ENCODE peak calls at places on chromosomes 2 and 18, in eight cellular contexts. One of them, this sample, is unnamed. For H3K4me1, the result is how much of the 10 kb centered on the place peaks cover.

GRCh38 chr2:17479875-17480274 is 38.4 kb downstream of the RAD51AP2 start:
- DNase-seq in kidney: no peak
- DNase-seq in lower lobe of right lung: no peak
- DNase-seq in aorta: no peak
- DNase-seq in transverse colon: no peak
- DNase-seq in ovary: no peak
- DNase-seq in GM23248: peak
- DNase-seq in left ventricle myocardium inferior: no peak
- DNase-seq in this sample: no peak

GRCh38 chr2:216620806-216621205 is 12.4 kb upstream of the IGFBP2 start:
- DNase-seq in GM23248: peak
- DNase-seq in left ventricle myocardium inferior: no peak
- DNase-seq in kidney: no peak
- DNase-seq in aorta: no peak
- DNase-seq in ovary: peak
- DNase-seq in lower lobe of right lung: no peak
- DNase-seq in transverse colon: no peak
- DNase-seq in this sample: no peak

GRCh38 chr2:73779472-73780241 is at the start of gene DUSP11:
- DNase-seq in lower lobe of right lung: peak
- DNase-seq in kidney: peak
- DNase-seq in transverse colon: peak
- DNase-seq in GM23248: peak
- DNase-seq in left ventricle myocardium inferior: peak
- DNase-seq in ovary: peak
- DNase-seq in aorta: peak
- DNase-seq in this sample: peak

GRCh38 chr2:15753811-15754702 is 162.4 kb downstream of the DDX1 start:
- DNase-seq in lower lobe of right lung: no peak
- DNase-seq in ovary: no peak
- DNase-seq in left ventricle myocardium inferior: no peak
- DNase-seq in transverse colon: no peak
- DNase-seq in GM23248: no peak
- DNase-seq in kidney: no peak
- DNase-seq in aorta: no peak
- DNase-seq in this sample: no peak

GRCh38 chr2:15561574-15562344 is 625 bp upstream of the NBAS start:
- DNase-seq in transverse colon: peak
- DNase-seq in kidney: no peak
- DNase-seq in left ventricle myocardium inferior: no peak
- DNase-seq in GM23248: peak
- DNase-seq in aorta: no peak
- DNase-seq in lower lobe of right lung: no peak
- DNase-seq in ovary: peak
- DNase-seq in this sample: peak

GRCh38 chr2:240917009-240917683 is 11.0 kb downstream of the CROCC2 start:
- DNase-seq in ovary: peak
- DNase-seq in transverse colon: peak
- DNase-seq in lower lobe of right lung: peak
- DNase-seq in left ventricle myocardium inferior: peak
- DNase-seq in GM23248: no peak
- DNase-seq in aorta: peak
- DNase-seq in kidney: peak
- DNase-seq in this sample: peak

GRCh38 chr18:7856733-7857132 is 289.6 kb downstream of the PTPRM start:
- DNase-seq in kidney: no peak
- DNase-seq in lower lobe of right lung: no peak
- DNase-seq in aorta: no peak
- DNase-seq in ovary: no peak
- DNase-seq in left ventricle myocardium inferior: no peak
- DNase-seq in transverse colon: no peak
- DNase-seq in GM23248: peak
- DNase-seq in this sample: no peak

GRCh38 chr2:54191361-54192130 is 64.5 kb downstream of the TSPYL6 start:
- DNase-seq in transverse colon: no peak
- DNase-seq in kidney: no peak
- DNase-seq in GM23248: peak
- DNase-seq in ovary: no peak
- DNase-seq in lower lobe of right lung: no peak
- DNase-seq in left ventricle myocardium inferior: no peak
- DNase-seq in aorta: no peak
- DNase-seq in this sample: no peak

GRCh38 chr2:223914349-223914748 is 30.8 kb downstream of the WDFY1 start:
- DNase-seq in left ventricle myocardium inferior: no peak
- DNase-seq in lower lobe of right lung: no peak
- DNase-seq in aorta: no peak
- DNase-seq in ovary: no peak
- DNase-seq in transverse colon: no peak
- DNase-seq in GM23248: no peak
- DNase-seq in kidney: no peak
- DNase-seq in this sample: no peak

GRCh38 chr18:22737054-22737453 is 196.1 kb upstream of the RBBP8 start:
- DNase-seq in transverse colon: no peak
- DNase-seq in ovary: no peak
- DNase-seq in left ventricle myocardium inferior: no peak
- DNase-seq in aorta: no peak
- DNase-seq in kidney: no peak
- DNase-seq in lower lobe of right lung: no peak
- DNase-seq in GM23248: no peak
- DNase-seq in this sample: no peak

GRCh38 chr2:160647967-160648685 is 154.5 kb upstream of the RBMS1 start:
- DNase-seq in GM23248: no peak
- DNase-seq in kidney: peak
- DNase-seq in aorta: peak
- DNase-seq in ovary: no peak
- DNase-seq in transverse colon: no peak
- DNase-seq in lower lobe of right lung: peak
- DNase-seq in left ventricle myocardium inferior: no peak
- DNase-seq in this sample: no peak

GRCh38 chr2:161160226-161161073 is at the start of gene TANK:
- DNase-seq in GM23248: peak
- DNase-seq in kidney: peak
- DNase-seq in transverse colon: peak
- DNase-seq in ovary: peak
- DNase-seq in left ventricle myocardium inferior: peak
- DNase-seq in lower lobe of right lung: peak
- DNase-seq in aorta: peak
- DNase-seq in this sample: peak

GRCh38 chr2:8487461-8487932 is 194.4 kb upstream of the ID2 start:
- DNase-seq in transverse colon: no peak
- DNase-seq in aorta: no peak
- DNase-seq in GM23248: no peak
- DNase-seq in left ventricle myocardium inferior: no peak
- DNase-seq in lower lobe of right lung: no peak
- DNase-seq in ovary: no peak
- DNase-seq in kidney: no peak
- DNase-seq in this sample: no peak

GRCh38 chr2:68790600-68790999 is 56.0 kb downstream of the ARHGAP25 start:
- DNase-seq in ovary: no peak
- DNase-seq in left ventricle myocardium inferior: no peak
- DNase-seq in kidney: no peak
- DNase-seq in aorta: no peak
- DNase-seq in transverse colon: no peak
- DNase-seq in lower lobe of right lung: no peak
- DNase-seq in GM23248: no peak
- DNase-seq in this sample: no peak

GRCh38 chr2:123636232-123636631 is 388.9 kb upstream of the CNTNAP5 start:
- DNase-seq in lower lobe of right lung: no peak
- DNase-seq in transverse colon: no peak
- DNase-seq in aorta: no peak
- DNase-seq in ovary: no peak
- DNase-seq in GM23248: no peak
- DNase-seq in left ventricle myocardium inferior: no peak
- DNase-seq in kidney: no peak
- DNase-seq in this sample: no peak

GRCh38 chr2:159349674-159350299 is 63.3 kb upstream of the WDSUB1 start:
- DNase-seq in GM23248: peak
- DNase-seq in left ventricle myocardium inferior: no peak
- DNase-seq in lower lobe of right lung: no peak
- DNase-seq in ovary: no peak
- DNase-seq in transverse colon: no peak
- DNase-seq in aorta: no peak
- DNase-seq in kidney: no peak
- DNase-seq in this sample: no peak

GRCh38 chr2:240374085-240374907 is 61.2 kb upstream of the GPC1 start:
- DNase-seq in left ventricle myocardium inferior: peak
- DNase-seq in lower lobe of right lung: peak
- DNase-seq in transverse colon: peak
- DNase-seq in GM23248: peak
- DNase-seq in aorta: peak
- DNase-seq in ovary: peak
- DNase-seq in kidney: peak
- DNase-seq in this sample: peak

GRCh38 chr2:73082523-73083410 is 11.3 kb upstream of the SFXN5 start:
- DNase-seq in ovary: no peak
- DNase-seq in GM23248: no peak
- DNase-seq in transverse colon: no peak
- DNase-seq in aorta: peak
- DNase-seq in left ventricle myocardium inferior: no peak
- DNase-seq in lower lobe of right lung: no peak
- DNase-seq in kidney: peak
- DNase-seq in this sample: no peak

GRCh38 chr2:150885236-150885635 is 376.4 kb downstream of the RBM43 start:
- DNase-seq in aorta: no peak
- DNase-seq in GM23248: peak
- DNase-seq in left ventricle myocardium inferior: no peak
- DNase-seq in kidney: no peak
- DNase-seq in transverse colon: no peak
- DNase-seq in ovary: no peak
- DNase-seq in lower lobe of right lung: no peak
- DNase-seq in this sample: no peak

GRCh38 chr2:12587729-12588522 is 128.8 kb upstream of the TRIB2 start:
- DNase-seq in lower lobe of right lung: no peak
- DNase-seq in ovary: peak
- DNase-seq in transverse colon: peak
- DNase-seq in kidney: no peak
- DNase-seq in aorta: no peak
- DNase-seq in left ventricle myocardium inferior: no peak
- DNase-seq in GM23248: peak
- DNase-seq in this sample: peak

GRCh38 chr18:28576941-28577340 is 400.0 kb upstream of the CDH2 start:
- DNase-seq in ovary: no peak
- DNase-seq in GM23248: peak
- DNase-seq in left ventricle myocardium inferior: no peak
- DNase-seq in transverse colon: no peak
- DNase-seq in aorta: no peak
- DNase-seq in kidney: no peak
- DNase-seq in lower lobe of right lung: no peak
- DNase-seq in this sample: no peak

DNA sequence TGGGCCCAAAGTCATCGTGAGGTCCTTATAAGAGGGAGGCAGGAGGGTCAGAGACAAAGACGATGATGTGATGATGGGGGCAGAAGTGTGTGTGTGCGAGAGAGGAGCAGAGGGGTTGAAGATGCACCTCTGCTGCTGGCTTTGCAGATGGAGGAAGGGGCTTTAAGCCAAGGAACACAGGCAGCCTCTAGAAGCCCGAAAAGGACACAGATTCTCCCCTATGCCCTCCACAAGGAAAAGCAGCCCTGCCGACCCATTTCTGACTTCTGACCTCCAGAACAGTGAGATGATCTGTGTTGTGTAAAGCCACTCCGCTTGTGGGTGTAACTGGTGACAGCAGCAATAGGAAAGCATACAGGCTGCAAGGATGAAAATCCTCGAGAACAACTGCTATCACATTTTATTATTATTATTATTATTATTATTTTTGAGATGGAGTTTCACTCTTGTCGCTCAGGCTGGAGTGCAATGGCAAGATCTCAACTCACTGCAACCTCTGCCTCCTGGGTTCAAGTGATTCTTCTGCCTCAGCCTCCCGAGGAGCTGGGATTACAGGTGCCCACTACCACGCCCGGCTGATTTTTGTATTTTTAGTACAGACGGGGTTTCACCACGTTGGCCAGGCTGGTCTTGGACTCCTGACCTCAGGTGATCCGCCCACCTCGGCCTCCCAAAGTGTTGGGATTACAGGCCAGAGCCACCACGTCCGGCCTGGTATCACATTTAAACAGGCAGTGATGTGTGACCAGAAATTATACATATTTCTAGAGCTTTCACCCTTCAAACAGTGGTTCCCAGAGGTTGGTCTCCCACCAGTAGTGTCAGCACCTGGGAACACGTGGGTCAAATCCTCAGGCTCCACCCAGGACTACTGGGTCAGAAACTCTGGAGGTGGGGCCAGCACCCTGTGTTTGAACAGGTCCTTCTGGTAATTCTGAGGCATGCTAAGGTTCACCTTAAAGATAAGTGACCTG is 170.5 kb downstream of the TGIF1 start:
- DNase-seq in ovary: no peak
- DNase-seq in lower lobe of right lung: no peak
- DNase-seq in aorta: no peak
- DNase-seq in transverse colon: no peak
- DNase-seq in kidney: no peak
- DNase-seq in left ventricle myocardium inferior: no peak
- DNase-seq in GM23248: no peak
- DNase-seq in this sample: no peak
- H3K4me1 ChIP-seq in ovary: under half
- H3K4me1 ChIP-seq in lower lobe of right lung: under half
- H3K4me1 ChIP-seq in aorta: under half
- H3K4me1 ChIP-seq in transverse colon: under half
- H3K4me1 ChIP-seq in kidney: under half
- H3K4me1 ChIP-seq in left ventricle myocardium inferior: under half
- H3K4me1 ChIP-seq in GM23248: under half
- H3K4me1 ChIP-seq in this sample: under half

GRCh38 chr2:29062371-29062770 is 12.0 kb downstream of the PCARE start:
- DNase-seq in left ventricle myocardium inferior: no peak
- DNase-seq in kidney: no peak
- DNase-seq in aorta: no peak
- DNase-seq in lower lobe of right lung: no peak
- DNase-seq in transverse colon: no peak
- DNase-seq in ovary: no peak
- DNase-seq in GM23248: no peak
- DNase-seq in this sample: no peak
- H3K4me1 ChIP-seq in left ventricle myocardium inferior: under half
- H3K4me1 ChIP-seq in kidney: under half
- H3K4me1 ChIP-seq in aorta: under half
- H3K4me1 ChIP-seq in lower lobe of right lung: under half
- H3K4me1 ChIP-seq in transverse colon: under half
- H3K4me1 ChIP-seq in ovary: under half
- H3K4me1 ChIP-seq in GM23248: under half
- H3K4me1 ChIP-seq in this sample: under half

DNA sequence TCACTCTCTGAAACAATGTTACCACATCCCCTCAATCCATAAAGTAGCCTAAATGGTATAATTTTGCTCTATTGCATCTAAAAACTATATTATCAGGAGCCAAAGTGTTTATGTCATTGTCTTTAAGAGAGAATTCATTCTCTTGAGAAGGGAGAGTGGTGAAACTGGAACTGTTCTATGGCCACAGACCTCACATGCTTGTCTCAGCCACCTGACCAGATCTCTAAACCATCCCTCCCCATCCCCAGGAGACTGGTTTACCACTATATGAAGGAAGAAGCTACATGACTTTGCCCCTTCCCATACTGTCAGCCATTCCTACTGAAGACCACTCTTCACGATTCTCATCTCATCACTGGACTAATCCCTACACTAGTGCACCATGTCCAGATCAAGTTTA is 9.6 kb downstream of the CDH7 start:
- DNase-seq in aorta: no peak
- DNase-seq in kidney: no peak
- DNase-seq in left ventricle myocardium inferior: no peak
- DNase-seq in transverse colon: no peak
- DNase-seq in lower lobe of right lung: no peak
- DNase-seq in ovary: no peak
- DNase-seq in GM23248: no peak
- DNase-seq in this sample: no peak
- H3K4me1 ChIP-seq in aorta: under half
- H3K4me1 ChIP-seq in kidney: under half
- H3K4me1 ChIP-seq in left ventricle myocardium inferior: under half
- H3K4me1 ChIP-seq in transverse colon: under half
- H3K4me1 ChIP-seq in lower lobe of right lung: under half
- H3K4me1 ChIP-seq in ovary: under half
- H3K4me1 ChIP-seq in GM23248: under half
- H3K4me1 ChIP-seq in this sample: under half

GRCh38 chr2:239287461-239287860 is 113.4 kb downstream of the HDAC4 start:
- DNase-seq in GM23248: no peak
- DNase-seq in ovary: no peak
- DNase-seq in lower lobe of right lung: no peak
- DNase-seq in transverse colon: no peak
- DNase-seq in left ventricle myocardium inferior: no peak
- DNase-seq in aorta: no peak
- DNase-seq in kidney: no peak
- DNase-seq in this sample: no peak
- H3K4me1 ChIP-seq in GM23248: under half
- H3K4me1 ChIP-seq in ovary: under half
- H3K4me1 ChIP-seq in lower lobe of right lung: under half
- H3K4me1 ChIP-seq in transverse colon: half or more
- H3K4me1 ChIP-seq in left ventricle myocardium inferior: half or more
- H3K4me1 ChIP-seq in aorta: under half
- H3K4me1 ChIP-seq in kidney: under half
- H3K4me1 ChIP-seq in this sample: under half